ENCODE peak calls at places on chromosomes 1 and 21, in eight cellular contexts. One of them, this sample, is unnamed.

GRCh38 chr1:101971309-101971708 is 25.4 kb downstream of the OLFM3 start:
- DNase-seq in GM12878: no peak
- DNase-seq in HepG2: no peak
- DNase-seq in HL-60: no peak
- DNase-seq in SK-N-SH: no peak
- DNase-seq in K562: no peak
- DNase-seq in A549: peak
- DNase-seq in HCT116: no peak
- DNase-seq in this sample: no peak

GRCh38 chr1:216119600-216119999 is 303.6 kb downstream of the USH2A start:
- DNase-seq in A549: peak
- DNase-seq in GM12878: no peak
- DNase-seq in HL-60: no peak
- DNase-seq in HepG2: peak
- DNase-seq in HCT116: peak
- DNase-seq in K562: no peak
- DNase-seq in SK-N-SH: peak
- DNase-seq in this sample: peak

GRCh38 chr1:3746784-3747521 is 5.3 kb upstream of the CCDC27 start:
- DNase-seq in HCT116: no peak
- DNase-seq in SK-N-SH: peak
- DNase-seq in HL-60: peak
- DNase-seq in A549: peak
- DNase-seq in HepG2: peak
- DNase-seq in GM12878: peak
- DNase-seq in K562: peak
- DNase-seq in this sample: peak

GRCh38 chr1:218472885-218473284 is 127.7 kb downstream of the TGFB2 start:
- DNase-seq in HL-60: no peak
- DNase-seq in SK-N-SH: no peak
- DNase-seq in GM12878: no peak
- DNase-seq in HCT116: no peak
- DNase-seq in HepG2: no peak
- DNase-seq in A549: no peak
- DNase-seq in K562: no peak
- DNase-seq in this sample: no peak

GRCh38 chr21:44708213-44708865 is 3.0 kb downstream of the TSPEAR start:
- DNase-seq in HepG2: no peak
- DNase-seq in A549: no peak
- DNase-seq in GM12878: no peak
- DNase-seq in SK-N-SH: peak
- DNase-seq in HCT116: no peak
- DNase-seq in HL-60: no peak
- DNase-seq in K562: no peak
- DNase-seq in this sample: peak

GRCh38 chr1:171470726-171471125 is 14.6 kb upstream of the PRRC2C start:
- DNase-seq in HL-60: no peak
- DNase-seq in A549: no peak
- DNase-seq in SK-N-SH: no peak
- DNase-seq in HCT116: no peak
- DNase-seq in HepG2: no peak
- DNase-seq in GM12878: no peak
- DNase-seq in K562: no peak
- DNase-seq in this sample: no peak

GRCh38 chr1:197637406-197637805 is 137.9 kb downstream of the DENND1B start:
- DNase-seq in HCT116: no peak
- DNase-seq in GM12878: no peak
- DNase-seq in A549: no peak
- DNase-seq in HL-60: no peak
- DNase-seq in SK-N-SH: no peak
- DNase-seq in HepG2: no peak
- DNase-seq in K562: no peak
- DNase-seq in this sample: no peak

GRCh38 chr1:246566808-246567154 is 525 bp downstream of the CNST start:
- DNase-seq in SK-N-SH: no peak
- DNase-seq in HepG2: no peak
- DNase-seq in HCT116: no peak
- DNase-seq in K562: no peak
- DNase-seq in A549: no peak
- DNase-seq in GM12878: no peak
- DNase-seq in HL-60: no peak
- DNase-seq in this sample: no peak

GRCh38 chr1:8422439-8423133 is 104.7 kb downstream of the SLC45A1 start:
- DNase-seq in A549: no peak
- DNase-seq in HL-60: no peak
- DNase-seq in GM12878: no peak
- DNase-seq in K562: peak
- DNase-seq in SK-N-SH: peak
- DNase-seq in HCT116: no peak
- DNase-seq in HepG2: no peak
- DNase-seq in this sample: peak

GRCh38 chr21:21373969-21374368 is 375.8 kb downstream of the NCAM2 start:
- DNase-seq in SK-N-SH: no peak
- DNase-seq in HL-60: no peak
- DNase-seq in HCT116: no peak
- DNase-seq in A549: no peak
- DNase-seq in GM12878: no peak
- DNase-seq in K562: no peak
- DNase-seq in HepG2: no peak
- DNase-seq in this sample: no peak

GRCh38 chr1:155241069-155241679 is 14.1 kb downstream of the ENTREP3 start:
- DNase-seq in HCT116: peak
- DNase-seq in HL-60: peak
- DNase-seq in SK-N-SH: peak
- DNase-seq in K562: peak
- DNase-seq in GM12878: no peak
- DNase-seq in HepG2: peak
- DNase-seq in A549: peak
- DNase-seq in this sample: peak

GRCh38 chr1:97906567-97907228 is 14.1 kb downstream of the DPYD start:
- DNase-seq in K562: no peak
- DNase-seq in HepG2: peak
- DNase-seq in GM12878: no peak
- DNase-seq in HCT116: no peak
- DNase-seq in SK-N-SH: no peak
- DNase-seq in HL-60: peak
- DNase-seq in A549: peak
- DNase-seq in this sample: peak

GRCh38 chr1:14082331-14082730 is 382.3 kb downstream of the PRDM2 start:
- DNase-seq in HepG2: no peak
- DNase-seq in HL-60: no peak
- DNase-seq in K562: no peak
- DNase-seq in HCT116: no peak
- DNase-seq in SK-N-SH: no peak
- DNase-seq in A549: no peak
- DNase-seq in GM12878: no peak
- DNase-seq in this sample: no peak

GRCh38 chr1:47683402-47683801 is 245.6 kb downstream of the FOXD2 start:
- DNase-seq in HCT116: no peak
- DNase-seq in GM12878: no peak
- DNase-seq in A549: no peak
- DNase-seq in SK-N-SH: no peak
- DNase-seq in K562: no peak
- DNase-seq in HL-60: no peak
- DNase-seq in HepG2: no peak
- DNase-seq in this sample: no peak

GRCh38 chr21:37074546-37074945 is 1.5 kb downstream of the TTC3 start:
- DNase-seq in HL-60: no peak
- DNase-seq in SK-N-SH: no peak
- DNase-seq in HCT116: no peak
- DNase-seq in K562: no peak
- DNase-seq in GM12878: no peak
- DNase-seq in HepG2: no peak
- DNase-seq in A549: no peak
- DNase-seq in this sample: no peak

GRCh38 chr1:55503663-55504305 is 288.6 kb upstream of the USP24 start:
- DNase-seq in A549: no peak
- DNase-seq in HepG2: no peak
- DNase-seq in HL-60: no peak
- DNase-seq in HCT116: no peak
- DNase-seq in K562: no peak
- DNase-seq in GM12878: no peak
- DNase-seq in SK-N-SH: no peak
- DNase-seq in this sample: no peak

GRCh38 chr1:93964777-93965200 is 55.6 kb upstream of the GCLM start:
- DNase-seq in SK-N-SH: no peak
- DNase-seq in A549: peak
- DNase-seq in HCT116: no peak
- DNase-seq in GM12878: peak
- DNase-seq in HepG2: peak
- DNase-seq in K562: no peak
- DNase-seq in HL-60: no peak
- DNase-seq in this sample: no peak

GRCh38 chr1:116920211-116920610 is 10.5 kb downstream of the PTGFRN start:
- DNase-seq in GM12878: no peak
- DNase-seq in K562: no peak
- DNase-seq in HCT116: no peak
- DNase-seq in SK-N-SH: no peak
- DNase-seq in HL-60: no peak
- DNase-seq in HepG2: no peak
- DNase-seq in A549: no peak
- DNase-seq in this sample: no peak

GRCh38 chr1:116921937-116922336 is 12.2 kb downstream of the PTGFRN start:
- DNase-seq in HL-60: no peak
- DNase-seq in SK-N-SH: no peak
- DNase-seq in K562: no peak
- DNase-seq in A549: no peak
- DNase-seq in HepG2: no peak
- DNase-seq in GM12878: no peak
- DNase-seq in HCT116: no peak
- DNase-seq in this sample: no peak

GRCh38 chr1:116921301-116921885 is 11.7 kb downstream of the PTGFRN start:
- DNase-seq in A549: no peak
- DNase-seq in HL-60: no peak
- DNase-seq in HepG2: peak
- DNase-seq in HCT116: no peak
- DNase-seq in K562: no peak
- DNase-seq in SK-N-SH: no peak
- DNase-seq in GM12878: no peak
- DNase-seq in this sample: no peak

GRCh38 chr1:116919802-116920201 is 10.1 kb downstream of the PTGFRN start:
- DNase-seq in HCT116: no peak
- DNase-seq in SK-N-SH: peak
- DNase-seq in GM12878: no peak
- DNase-seq in A549: no peak
- DNase-seq in K562: peak
- DNase-seq in HL-60: no peak
- DNase-seq in HepG2: peak
- DNase-seq in this sample: no peak

GRCh38 chr1:116923421-116923820 is 13.7 kb downstream of the PTGFRN start:
- DNase-seq in A549: no peak
- DNase-seq in HCT116: no peak
- DNase-seq in GM12878: no peak
- DNase-seq in HepG2: no peak
- DNase-seq in HL-60: no peak
- DNase-seq in K562: no peak
- DNase-seq in SK-N-SH: no peak
- DNase-seq in this sample: no peak
- H3K27ac ChIP-seq in A549: no peak
- H3K27ac ChIP-seq in HCT116: no peak
- H3K27ac ChIP-seq in GM12878: no peak
- H3K27ac ChIP-seq in HepG2: no peak
- H3K27ac ChIP-seq in HL-60: no peak
- H3K27ac ChIP-seq in K562: no peak
- H3K27ac ChIP-seq in SK-N-SH: no peak
- H3K27ac ChIP-seq in this sample: no peak

DNA sequence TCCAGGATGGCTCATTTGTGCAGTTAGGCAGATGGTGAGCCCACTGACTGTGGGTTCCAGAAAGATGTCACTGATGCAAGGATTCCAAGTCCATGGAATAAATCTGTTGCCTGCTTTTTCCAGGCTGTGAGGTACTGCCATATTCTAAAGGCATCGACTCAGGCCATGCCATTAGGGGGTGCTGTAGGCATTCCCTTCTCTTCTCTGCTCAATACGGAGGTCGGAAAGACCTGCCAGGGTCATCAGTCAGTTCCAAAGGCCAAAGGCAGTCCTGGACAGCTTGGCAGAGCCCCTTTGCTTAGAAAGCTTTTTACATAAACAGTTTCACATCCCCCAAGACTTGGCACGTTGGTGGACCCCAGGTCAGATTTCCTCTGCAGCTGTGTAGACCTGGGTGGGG is 31.7 kb upstream of the TMEM125 start:
- DNase-seq in HepG2: peak
- DNase-seq in A549: peak
- DNase-seq in SK-N-SH: peak
- DNase-seq in HL-60: no peak
- DNase-seq in K562: peak
- DNase-seq in GM12878: no peak
- DNase-seq in HCT116: peak
- DNase-seq in this sample: peak
- TF ChIP-seq REST in HepG2: no peak
- TF ChIP-seq REST in A549: no peak
- TF ChIP-seq REST in SK-N-SH: no peak
- TF ChIP-seq REST in HL-60: no peak
- TF ChIP-seq REST in K562: no peak
- TF ChIP-seq REST in GM12878: no peak
- TF ChIP-seq REST in HCT116: no peak
- TF ChIP-seq REST in this sample: no peak

GRCh38 chr21:39616373-39616772 is 3.6 kb downstream of the B3GALT5 start:
- DNase-seq in GM12878: no peak
- DNase-seq in HCT116: no peak
- DNase-seq in K562: no peak
- DNase-seq in A549: no peak
- DNase-seq in HL-60: no peak
- DNase-seq in SK-N-SH: no peak
- DNase-seq in HepG2: no peak
- DNase-seq in this sample: no peak
- H3K27ac ChIP-seq in GM12878: no peak
- H3K27ac ChIP-seq in HCT116: no peak
- H3K27ac ChIP-seq in K562: no peak
- H3K27ac ChIP-seq in A549: no peak
- H3K27ac ChIP-seq in HL-60: no peak
- H3K27ac ChIP-seq in SK-N-SH: no peak
- H3K27ac ChIP-seq in HepG2: no peak
- H3K27ac ChIP-seq in this sample: no peak

DNA sequence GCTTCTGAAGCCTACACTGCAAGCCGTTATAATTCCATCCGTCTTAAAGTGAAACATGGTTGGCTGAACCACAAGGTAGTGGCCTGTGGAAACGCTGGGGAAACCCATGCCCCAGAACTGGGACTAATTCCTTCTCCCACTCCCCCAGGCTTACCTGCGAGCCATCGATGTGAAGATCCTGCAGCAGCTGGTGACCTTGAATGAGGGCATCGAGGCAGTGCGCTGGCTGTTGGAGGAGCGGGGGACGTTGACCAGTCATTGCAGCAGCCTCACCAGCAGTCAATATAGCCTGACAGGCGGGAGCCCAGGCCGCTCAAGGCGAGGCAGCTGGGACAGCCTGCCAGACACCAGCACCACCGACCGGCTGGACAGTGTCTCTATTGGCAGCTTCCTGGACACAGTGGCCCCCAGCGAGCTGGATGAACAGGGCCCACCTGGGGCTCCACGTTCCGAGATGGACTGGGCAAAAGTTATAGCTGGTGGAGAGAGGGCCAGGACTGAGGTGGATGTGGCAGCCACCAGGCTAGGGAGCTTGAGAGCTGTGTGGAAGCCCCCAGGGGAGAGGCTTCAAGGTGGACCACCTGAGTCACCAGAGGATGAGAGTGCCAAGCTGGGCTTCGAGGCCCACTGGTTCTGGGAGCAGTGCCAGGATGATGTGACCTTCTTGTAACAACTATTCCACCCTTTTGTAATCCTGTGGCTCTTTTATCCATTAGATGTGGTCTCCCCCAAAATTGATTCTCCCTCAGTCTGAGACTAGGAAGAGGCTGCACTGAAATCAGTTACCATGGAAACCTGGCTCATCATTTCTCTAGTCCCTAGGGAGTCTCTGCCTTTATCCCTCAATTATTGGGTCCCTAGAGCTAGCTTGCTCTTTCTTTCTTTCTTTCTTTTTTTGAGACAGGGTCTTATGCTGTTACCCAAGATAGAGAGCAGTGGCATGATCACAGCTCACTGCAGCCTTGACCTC is 16.7 kb downstream of the LURAP1 start:
- DNase-seq in HCT116: no peak
- DNase-seq in K562: no peak
- DNase-seq in HepG2: no peak
- DNase-seq in SK-N-SH: no peak
- DNase-seq in GM12878: no peak
- DNase-seq in A549: no peak
- DNase-seq in HL-60: no peak
- DNase-seq in this sample: no peak
- TF ChIP-seq REST in HCT116: no peak
- TF ChIP-seq REST in K562: no peak
- TF ChIP-seq REST in HepG2: no peak
- TF ChIP-seq REST in SK-N-SH: no peak
- TF ChIP-seq REST in GM12878: no peak
- TF ChIP-seq REST in A549: no peak
- TF ChIP-seq REST in HL-60: no peak
- TF ChIP-seq REST in this sample: no peak

This sample was measured in GM23338.